ENCODE peak calls at places on chromosomes 4 and X, in five cellular contexts. I is brain microvascular endothelial cell, K is uterus, O is AG10803, W is lung. Y is an unnamed sample.

GRCh38 chrX:68043713-68044438 is 389.4 kb downstream of the OPHN1 start:
- DNase-seq in I (no peak), K (no peak), O (no peak), W (no peak), Y (no peak)

GRCh38 chr4:106628616-106629606 is 260.3 kb upstream of the GIMD1 start:
- DNase-seq in I (no peak), K (no peak), O (peak; percentile 69), W (no peak), Y (no peak)

GRCh38 chr4:104615496-104615895 is 120.8 kb upstream of the CXXC4 start:
- DNase-seq in I (no peak), K (no peak), O (no peak), W (no peak), Y (no peak)

GRCh38 chr4:41205854-41206460 is 8.4 kb downstream of the APBB2 start:
- DNase-seq in I (no peak), K (no peak), O (peak; percentile 30), W (no peak), Y (no peak)

GRCh38 chr4:20698382-20698781 is 1.9 kb upstream of the PACRGL start:
- DNase-seq in I (no peak), K (no peak), O (peak; percentile 42), W (no peak), Y (no peak)

GRCh38 chr4:177251237-177251636 is 58.4 kb upstream of the NEIL3 start:
- DNase-seq in I (no peak), K (no peak), O (no peak), W (no peak), Y (no peak)

GRCh38 chr4:2091990-2092652 is 33.0 kb downstream of the NAT8L start:
- DNase-seq in I (no peak), K (no peak), O (no peak), W (peak; percentile 17), Y (no peak)

GRCh38 chr4:41620594-41621256 is 82.8 kb downstream of the LIMCH1 start:
- DNase-seq in I (no peak), K (no peak), O (no peak), W (no peak), Y (no peak)

GRCh38 chrX:13373807-13374187 is 53.9 kb upstream of the ATXN3L start:
- DNase-seq in I (peak; percentile 62), K (no peak), O (peak; percentile 90), W (no peak), Y (peak; percentile 74)

GRCh38 chrX:28756647-28757046 is 169.4 kb downstream of the IL1RAPL1 start:
- DNase-seq in I (no peak), K (no peak), O (no peak), W (no peak), Y (no peak)

GRCh38 chrX:138026211-138026610 is 460.3 kb downstream of the ZIC3 start:
- DNase-seq in I (no peak), K (no peak), O (no peak), W (no peak), Y (no peak)

GRCh38 chr4:78363031-78363430 is 188.5 kb upstream of the ANXA3 start:
- DNase-seq in I (no peak), K (no peak), O (no peak), W (no peak), Y (no peak)

GRCh38 chr4:75779059-75779757 is 54.8 kb downstream of the USO1 start:
- DNase-seq in I (no peak), K (no peak), O (no peak), W (no peak), Y (no peak)

GRCh38 chrX:153669174-153669890 is 4.3 kb downstream of the PNCK start:
- DNase-seq in I (no peak), K (no peak), O (no peak), W (no peak), Y (no peak)

GRCh38 chrX:153667281-153667831 is 6.3 kb downstream of the PNCK start:
- DNase-seq in I (no peak), K (no peak), O (no peak), W (no peak), Y (no peak)

GRCh38 chrX:153665726-153666306 is 7.8 kb downstream of the PNCK start:
- DNase-seq in I (no peak), K (no peak), O (no peak), W (no peak), Y (no peak)

GRCh38 chrX:153668423-153669173 is 5.0 kb downstream of the PNCK start:
- DNase-seq in I (no peak), K (no peak), O (no peak), W (no peak), Y (no peak)

GRCh38 chrX:153667931-153668396 is 5.6 kb downstream of the PNCK start:
- DNase-seq in I (peak; percentile 69), K (peak; percentile 70), O (peak; percentile 66), W (peak; percentile 81), Y (peak; percentile 5)
- H3K4me3 ChIP-seq in I (no peak overlapping the region), K (no peak overlapping the region), O (peak overlapping the region; percentile 33), W (no peak overlapping the region), Y (no peak overlapping the region)

DNA sequence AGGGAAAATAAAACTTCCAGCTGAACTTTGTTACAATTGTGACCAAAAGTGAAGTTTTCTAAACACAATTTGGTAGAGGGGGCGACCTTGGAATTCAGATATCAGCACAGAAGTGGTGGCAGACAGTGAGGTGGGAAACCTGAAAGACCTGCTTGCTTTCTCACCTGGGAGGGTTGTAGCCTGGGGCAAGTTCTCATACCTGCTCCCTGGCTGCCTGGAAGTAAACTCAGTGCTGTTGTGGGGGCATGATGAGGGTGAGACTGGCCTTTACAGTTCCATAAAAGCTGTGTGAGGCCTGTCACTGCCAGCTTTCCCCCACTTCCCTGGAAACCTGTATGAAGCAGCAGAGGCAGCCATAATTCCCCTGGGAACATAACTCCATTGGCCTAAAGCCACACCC is 1180.2 kb downstream of the FAM133A start:
- DNase-seq in I (no peak), K (no peak), O (no peak), W (no peak), Y (no peak)
- TF ChIP-seq CTCF in I (no peak), K (no peak), O (no peak), W (no peak), Y (no peak)

DNA sequence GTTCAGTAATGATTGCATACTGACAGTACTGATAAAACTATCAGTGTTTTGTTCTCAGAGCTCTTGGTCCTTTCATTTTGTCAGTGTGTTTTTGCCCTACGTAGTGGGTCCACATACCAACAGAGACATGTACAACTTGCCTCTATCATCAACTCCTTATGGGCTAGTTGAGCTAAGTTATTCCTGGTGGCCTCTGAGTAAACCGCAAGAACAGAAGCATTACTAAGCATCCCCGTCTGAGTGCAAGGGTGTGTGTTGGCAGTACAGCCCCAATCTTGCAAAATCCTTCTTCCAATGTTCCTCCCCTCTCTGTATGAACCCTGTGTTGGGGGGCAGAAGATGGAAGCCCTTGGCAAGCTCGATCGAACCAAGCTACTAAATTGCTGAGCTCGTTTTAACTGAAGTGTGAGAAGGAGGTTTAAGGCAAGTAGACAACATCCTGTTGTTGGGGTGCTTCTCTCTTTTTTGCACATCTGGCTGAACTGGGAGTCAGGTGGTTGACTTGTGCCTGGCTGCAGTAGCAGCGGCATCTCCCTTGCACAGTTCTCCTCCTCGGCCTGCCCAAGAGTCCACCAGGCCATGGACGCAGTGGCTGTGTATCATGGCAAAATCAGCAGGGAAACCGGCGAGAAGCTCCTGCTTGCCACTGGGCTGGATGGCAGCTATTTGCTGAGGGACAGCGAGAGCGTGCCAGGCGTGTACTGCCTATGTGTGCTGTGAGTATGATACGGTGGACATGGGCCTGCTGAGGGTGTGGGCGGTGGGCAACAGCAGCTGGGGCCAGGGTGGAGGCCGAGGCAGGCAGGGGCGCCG is at the start of gene SH2D1A:
- DNase-seq in I (no peak), K (no peak), O (no peak), W (no peak), Y (no peak)
- H3K4me3 ChIP-seq in I (no peak within 1 kb of the TSS), K (no peak within 1 kb of the TSS), O (no peak within 1 kb of the TSS), W (no peak within 1 kb of the TSS), Y (no peak within 1 kb of the TSS)

DNA sequence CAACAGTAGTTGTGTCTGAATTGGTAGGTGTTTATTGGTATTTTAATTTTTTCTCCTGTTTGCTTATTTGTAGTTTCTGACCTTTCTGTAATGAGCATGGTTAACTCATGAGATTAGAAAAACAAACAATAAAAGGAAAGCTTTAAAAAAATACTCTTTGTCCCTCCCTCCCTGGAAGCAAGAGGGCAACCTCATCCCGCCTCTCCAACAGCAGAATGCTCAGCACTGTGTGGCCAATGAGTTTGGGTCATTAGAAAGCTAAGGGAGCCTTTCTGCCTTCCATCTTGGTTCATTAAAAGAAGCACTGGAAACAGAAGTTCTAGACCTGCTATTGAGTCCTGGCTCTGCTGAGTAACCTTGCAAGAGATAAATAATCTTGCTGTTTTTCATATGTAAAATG is 33.9 kb downstream of the TRPC5 start:
- DNase-seq in I (no peak), K (no peak), O (no peak), W (no peak), Y (no peak)
- TF ChIP-seq CTCF in I (no peak), K (no peak), O (no peak), W (no peak), Y (no peak)